ENCODE peak calls at places on chromosomes 2 and 18, in nine cellular contexts. I is IMR-90; N is tibial nerve; W is CD8-positive, alpha-beta T cell; F is progenitor cell of endocrine pancreas; O is bronchial epithelial cell; Q is Panc1; M is fibroblast of mammary gland; X is lower lobe of right lung. U is an unnamed sample.

GRCh38 chr2:239952665-239953417 is 72.3 kb downstream of the NDUFA10 start:
- DNase-seq in I (no peak), N (no peak), W (no peak), F (no peak), O (no peak), Q (no peak), M (no peak), X (peak), U (no peak)

GRCh38 chr18:61549889-61550288 is 216.7 kb downstream of the CDH20 start:
- DNase-seq in I (no peak), N (no peak), W (no peak), F (no peak), O (no peak), Q (no peak), M (no peak), X (no peak), U (no peak)

GRCh38 chr18:35451032-35451431 is 46.7 kb downstream of the INO80C start:
- DNase-seq in I (no peak), N (no peak), W (no peak), F (no peak), O (no peak), Q (no peak), M (no peak), X (no peak), U (no peak)

GRCh38 chr2:8649718-8650117 is 32.1 kb upstream of the ID2 start:
- DNase-seq in I (no peak), N (no peak), W (no peak), F (no peak), O (no peak), Q (no peak), M (no peak), X (no peak), U (no peak)

GRCh38 chr2:179991344-179991743 is 15.8 kb downstream of the CWC22 start:
- DNase-seq in I (no peak), N (no peak), W (no peak), F (no peak), O (no peak), Q (no peak), M (peak), X (no peak), U (no peak)

GRCh38 chr2:131055169-131056065 is 37.8 kb downstream of the FAM168B start:
- DNase-seq in I (peak), N (no peak), W (no peak), F (no peak), O (no peak), Q (no peak), M (peak), X (peak), U (peak)

GRCh38 chr2:169507698-169508097 is 1.8 kb upstream of the KLHL41 start:
- DNase-seq in I (peak), N (no peak), W (no peak), F (no peak), O (peak), Q (peak), M (peak), X (no peak), U (no peak)

GRCh38 chr2:136527560-136527959 is 237.8 kb upstream of the THSD7B start:
- DNase-seq in I (no peak), N (no peak), W (no peak), F (peak), O (peak), Q (no peak), M (peak), X (no peak), U (no peak)

GRCh38 chr18:59697236-59697932 is at the start of gene CCBE1:
- DNase-seq in I (peak), N (peak), W (no peak), F (peak), O (peak), Q (no peak), M (peak), X (peak), U (no peak)

GRCh38 chr2:158922610-158923009 is 45.8 kb upstream of the TANC1 start:
- DNase-seq in I (no peak), N (no peak), W (no peak), F (no peak), O (no peak), Q (no peak), M (no peak), X (no peak), U (no peak)

DNA sequence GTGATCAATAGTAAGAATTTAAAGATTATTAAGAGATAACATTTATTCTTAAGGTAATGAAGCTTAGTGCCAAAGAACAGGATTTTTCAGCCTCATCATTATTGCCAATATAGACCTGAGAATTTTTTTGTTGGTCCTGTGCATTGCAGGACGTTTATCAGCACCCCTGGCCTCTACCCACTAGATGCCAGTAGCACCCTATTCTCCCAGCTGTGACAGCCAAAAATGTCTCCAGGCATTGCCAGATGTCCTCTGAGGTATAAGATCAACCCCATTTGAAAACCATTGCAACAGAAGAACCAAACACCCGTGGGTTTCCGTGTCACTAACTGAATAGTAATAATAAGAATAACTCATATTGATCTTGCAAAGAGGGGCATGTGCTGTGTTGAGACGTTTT is 700.0 kb upstream of the SOX11 start:
- DNase-seq in I (no peak), N (no peak), W (no peak), F (no peak), O (no peak), Q (no peak), M (no peak), X (no peak), U (no peak)
- TF ChIP-seq CTCF in I (no peak), N (no peak), W (no peak), F (no peak), O (no peak), Q (peak), M (no peak), X (no peak), U (no peak)

GRCh38 chr2:70747284-70747683 is 20.7 kb downstream of the ADD2 start:
- DNase-seq in I (no peak), N (no peak), W (no peak), F (no peak), O (no peak), Q (no peak), M (no peak), X (no peak), U (no peak)

GRCh38 chr2:70750320-70750719 is 17.7 kb downstream of the ADD2 start:
- DNase-seq in I (no peak), N (no peak), W (no peak), F (no peak), O (no peak), Q (no peak), M (no peak), X (no peak), U (no peak)

GRCh38 chr2:70745276-70745675 is 22.7 kb downstream of the ADD2 start:
- DNase-seq in I (no peak), N (no peak), W (no peak), F (no peak), O (no peak), Q (no peak), M (no peak), X (no peak), U (no peak)

GRCh38 chr2:70746076-70746475 is 21.9 kb downstream of the ADD2 start:
- DNase-seq in I (no peak), N (no peak), W (no peak), F (no peak), O (no peak), Q (no peak), M (no peak), X (no peak), U (no peak)

DNA sequence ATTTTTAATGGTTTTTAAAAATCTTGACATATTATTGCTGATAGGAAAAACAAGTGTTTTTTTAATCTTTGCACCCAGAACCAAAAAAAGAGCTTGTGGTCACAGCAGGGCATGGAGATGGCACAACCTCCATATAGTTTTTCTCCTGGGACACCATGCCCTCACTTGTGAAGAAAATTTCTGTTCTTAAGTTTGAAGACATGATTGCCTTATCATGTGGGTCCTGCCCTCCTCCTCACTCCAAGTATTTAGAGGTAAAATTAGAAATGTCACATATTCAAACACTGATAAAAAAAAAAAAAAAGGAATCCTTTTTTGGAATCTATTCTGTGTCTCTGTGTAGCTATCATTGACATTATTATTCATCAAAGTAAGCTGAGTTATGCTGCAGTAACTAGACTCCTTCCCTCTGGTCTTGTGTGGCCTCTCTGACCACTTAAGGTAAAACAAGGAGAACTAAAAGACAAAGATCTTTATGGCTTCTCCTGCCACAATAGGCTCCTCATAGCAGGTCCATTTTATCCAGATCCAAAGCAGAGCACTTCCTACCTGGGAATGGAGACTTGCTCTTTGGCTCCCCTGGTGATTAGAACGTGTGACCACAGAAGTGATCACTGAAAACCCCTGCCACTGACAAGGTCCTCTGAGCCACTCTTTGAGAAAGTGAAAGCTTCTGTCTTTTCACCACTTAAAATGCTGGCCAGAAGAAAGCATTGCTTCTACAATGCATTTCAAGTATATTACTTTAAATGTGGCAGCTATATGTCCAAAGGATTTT is 19.8 kb downstream of the ADD2 start:
- DNase-seq in I (no peak), N (no peak), W (no peak), F (no peak), O (no peak), Q (no peak), M (no peak), X (no peak), U (no peak)
- TF ChIP-seq CTCF in I (no peak), N (no peak), W (no peak), F (peak), O (no peak), Q (no peak), M (no peak), X (no peak), U (no peak)

GRCh38 chr18:47628898-47629297 is 301.6 kb downstream of the SMAD2 start:
- DNase-seq in I (no peak), N (no peak), W (no peak), F (no peak), O (no peak), Q (no peak), M (no peak), X (no peak), U (no peak)
- TF ChIP-seq CTCF in I (no peak), N (no peak), W (no peak), F (no peak), O (no peak), Q (no peak), M (no peak), X (no peak), U (no peak)

GRCh38 chr2:102358496-102358895 is 2.9 kb downstream of the IL18R1 start:
- DNase-seq in I (no peak), N (no peak), W (no peak), F (no peak), O (no peak), Q (no peak), M (no peak), X (no peak), U (no peak)
- TF ChIP-seq CTCF in I (no peak), N (no peak), W (no peak), F (no peak), O (no peak), Q (peak), M (no peak), X (no peak), U (no peak)

GRCh38 chr2:148967056-148967455 is 71.4 kb upstream of the LYPD6B start:
- DNase-seq in I (no peak), N (no peak), W (no peak), F (no peak), O (no peak), Q (no peak), M (no peak), X (no peak), U (no peak)

GRCh38 chr2:148968776-148969175 is 69.7 kb upstream of the LYPD6B start:
- DNase-seq in I (no peak), N (no peak), W (no peak), F (no peak), O (no peak), Q (no peak), M (no peak), X (no peak), U (no peak)

GRCh38 chr2:148965596-148966431 is 72.7 kb upstream of the LYPD6B start:
- DNase-seq in I (no peak), N (no peak), W (no peak), F (no peak), O (no peak), Q (no peak), M (no peak), X (no peak), U (no peak)

GRCh38 chr2:148966432-148966758 is 72.1 kb upstream of the LYPD6B start:
- DNase-seq in I (no peak), N (no peak), W (no peak), F (no peak), O (no peak), Q (no peak), M (no peak), X (no peak), U (no peak)

GRCh38 chr2:148967484-148967883 is 71.0 kb upstream of the LYPD6B start:
- DNase-seq in I (peak), N (no peak), W (no peak), F (no peak), O (no peak), Q (no peak), M (peak), X (no peak), U (no peak)
- TF ChIP-seq CTCF in I (peak), N (no peak), W (no peak), F (no peak), O (no peak), Q (peak), M (no peak), X (no peak), U (no peak)